ENCODE peak calls at places on chromosomes 7 and 10, in nine cellular contexts. X, U, Z, P, S, T, B, I and G are unnamed samples.

GRCh38 chr7:17706734-17707133 is 233.6 kb downstream of the SNX13 start:
- DNase-seq in X (peak), U (peak), Z (peak), P (no peak), S (peak), T (peak), B (peak), I (no peak), G (peak)

GRCh38 chr7:96188623-96188991 is 133.3 kb downstream of the SLC25A13 start:
- DNase-seq in X (no peak), U (no peak), Z (no peak), P (no peak), S (no peak), T (no peak), B (no peak), I (no peak), G (no peak)

GRCh38 chr7:27143950-27144798 is 693 bp upstream of the HOXA5 start:
- DNase-seq in X (no peak), U (no peak), Z (no peak), P (no peak), S (no peak), T (no peak), B (no peak), I (no peak), G (no peak)

GRCh38 chr10:33335800-33336605 is 1.5 kb upstream of the NRP1 start:
- DNase-seq in X (peak), U (no peak), Z (peak), P (peak), S (no peak), T (peak), B (no peak), I (no peak), G (no peak)

GRCh38 chr10:79073784-79074432 is 5.1 kb downstream of the ZMIZ1 start:
- DNase-seq in X (peak), U (no peak), Z (no peak), P (no peak), S (no peak), T (peak), B (no peak), I (no peak), G (no peak)

GRCh38 chr10:5927306-5927705 is 37.3 kb downstream of the FBH1 start:
- DNase-seq in X (no peak), U (no peak), Z (no peak), P (no peak), S (no peak), T (no peak), B (no peak), I (no peak), G (no peak)

GRCh38 chr7:111108526-111108925 is 17.6 kb downstream of the LRRN3 start:
- DNase-seq in X (no peak), U (no peak), Z (no peak), P (no peak), S (no peak), T (no peak), B (no peak), I (no peak), G (no peak)

GRCh38 chr10:114550756-114551290 is 107.3 kb downstream of the ABLIM1 start:
- DNase-seq in X (no peak), U (no peak), Z (no peak), P (no peak), S (peak), T (peak), B (no peak), I (no peak), G (peak)

GRCh38 chr7:36129048-36129534 is 24.0 kb upstream of the EEPD1 start:
- DNase-seq in X (peak), U (no peak), Z (no peak), P (no peak), S (no peak), T (peak), B (no peak), I (no peak), G (no peak)

GRCh38 chr7:106190589-106191330 is 78.6 kb upstream of the SYPL1 start:
- DNase-seq in X (no peak), U (no peak), Z (no peak), P (no peak), S (no peak), T (peak), B (no peak), I (no peak), G (no peak)

GRCh38 chr7:1079546-1079945 is 8.4 kb upstream of the GPER1 start:
- DNase-seq in X (no peak), U (no peak), Z (no peak), P (no peak), S (no peak), T (no peak), B (no peak), I (no peak), G (no peak)

GRCh38 chr10:44180321-44181154 is 204.4 kb downstream of the CXCL12 start:
- DNase-seq in X (no peak), U (no peak), Z (no peak), P (no peak), S (no peak), T (no peak), B (no peak), I (peak), G (no peak)